ENCODE peak calls at places on chromosome 9, in seven cellular contexts. A is HCT116; U is activated CD4-positive, alpha-beta T cell treated with anti-CD3 and anti-CD28 coated beads for 36 hours; J is Right ventricle myocardium superior; T is endothelial cell; Q is brain microvascular endothelial cell; X is NCI-H1105. O is an unnamed sample.

GRCh38 chr9:134546746-134547145 is 94.9 kb upstream of the COL5A1 start:
- DNase-seq in A (no peak), U (no peak), J (peak; percentile 35), T (no peak), Q (no peak), X (no peak), O (no peak)

GRCh38 chr9:134716067-134716466 is 74.5 kb downstream of the COL5A1 start:
- DNase-seq in A (no peak), U (no peak), J (no peak), T (no peak), Q (no peak), X (no peak), O (no peak)

GRCh38 chr9:21754741-21755140 is 47.7 kb upstream of the MTAP start:
- DNase-seq in A (no peak), U (no peak), J (no peak), T (no peak), Q (no peak), X (no peak), O (no peak)

GRCh38 chr9:90459321-90459720 is 183.3 kb downstream of the DIRAS2 start:
- DNase-seq in A (no peak), U (no peak), J (no peak), T (no peak), Q (no peak), X (no peak), O (no peak)

GRCh38 chr9:92618633-92619225 is 51.2 kb downstream of the IPPK start:
- DNase-seq in A (no peak), U (no peak), J (no peak), T (no peak), Q (no peak), X (no peak), O (no peak)

GRCh38 chr9:19782005-19782404 is 6.8 kb downstream of the SLC24A2 start:
- DNase-seq in A (no peak), U (no peak), J (no peak), T (peak; percentile 11), Q (peak; percentile 6), X (no peak), O (peak; percentile 12)

GRCh38 chr9:130448035-130448624 is 3.4 kb downstream of the ASS1 start:
- DNase-seq in A (no peak), U (peak; percentile 68), J (no peak), T (no peak), Q (no peak), X (no peak), O (no peak)

GRCh38 chr9:74309654-74310053 is 187.5 kb upstream of the RORB start:
- DNase-seq in A (no peak), U (no peak), J (no peak), T (no peak), Q (no peak), X (no peak), O (no peak)

GRCh38 chr9:23887781-23888180 is 61.7 kb upstream of the ELAVL2 start:
- DNase-seq in A (no peak), U (no peak), J (no peak), T (no peak), Q (no peak), X (no peak), O (no peak)

GRCh38 chr9:134069536-134070399 is 1.9 kb upstream of the BRD3 start:
- DNase-seq in A (no peak), U (no peak), J (no peak), T (no peak), Q (no peak), X (no peak), O (no peak)

GRCh38 chr9:93268551-93269314 is 84.8 kb downstream of the WNK2 start:
- DNase-seq in A (no peak), U (peak; percentile 57), J (no peak), T (no peak), Q (no peak), X (peak; percentile 95), O (no peak)

GRCh38 chr9:88418025-88418424 is 29.8 kb downstream of the SPIN1 start:
- DNase-seq in A (no peak), U (no peak), J (no peak), T (no peak), Q (no peak), X (no peak), O (no peak)

GRCh38 chr9:69104830-69105527 is 69.1 kb upstream of the TJP2 start:
- DNase-seq in A (peak; percentile 42), U (no peak), J (no peak), T (no peak), Q (no peak), X (peak; percentile 57), O (peak; percentile 35)

GRCh38 chr9:137385061-137385655 is 37.8 kb downstream of the EXD3 start:
- DNase-seq in A (no peak), U (no peak), J (no peak), T (no peak), Q (no peak), X (no peak), O (no peak)

GRCh38 chr9:105333076-105333475 is 88.6 kb downstream of the SLC44A1 start:
- DNase-seq in A (no peak), U (no peak), J (no peak), T (no peak), Q (peak; percentile 22), X (no peak), O (no peak)

GRCh38 chr9:27870404-27870803 is 297.1 kb upstream of the C9orf72 start:
- DNase-seq in A (no peak), U (no peak), J (no peak), T (no peak), Q (peak; percentile 24), X (no peak), O (no peak)

GRCh38 chr9:135075234-135076142 is 12.0 kb upstream of the OLFM1 start:
- DNase-seq in A (no peak), U (no peak), J (peak; percentile 80), T (peak; percentile 48), Q (no peak), X (peak; percentile 84), O (no peak)

O was measured in HuH-7.